ENCODE peak calls at places on chromosomes 16 and 17, in four cellular contexts. One of them, this sample, is unnamed.

GRCh38 chr16:76226481-76226880 is 50.7 kb upstream of the CNTNAP4 start:
- DNase-seq in GM12878: no peak
- DNase-seq in HepG2: no peak
- DNase-seq in H1: no peak
- DNase-seq in this sample: no peak

GRCh38 chr16:87602005-87602790 is at the start of gene JPH3:
- DNase-seq in GM12878: no peak
- DNase-seq in H1: peak
- DNase-seq in HepG2: no peak
- DNase-seq in this sample: peak

GRCh38 chr17:81400154-81400938 is 5.1 kb downstream of the BAHCC1 start:
- DNase-seq in GM12878: no peak
- DNase-seq in H1: peak
- DNase-seq in HepG2: no peak
- DNase-seq in this sample: peak

GRCh38 chr16:56193951-56194726 is 2.9 kb downstream of the GNAO1 start:
- DNase-seq in GM12878: no peak
- DNase-seq in H1: peak
- DNase-seq in HepG2: peak
- DNase-seq in this sample: peak

GRCh38 chr17:49521521-49522185 is 26.6 kb downstream of the NGFR start:
- DNase-seq in H1: peak
- DNase-seq in HepG2: no peak
- DNase-seq in GM12878: no peak
- DNase-seq in this sample: no peak

GRCh38 chr17:50556803-50557202 is 3.7 kb upstream of the CACNA1G start:
- DNase-seq in GM12878: no peak
- DNase-seq in HepG2: no peak
- DNase-seq in H1: no peak
- DNase-seq in this sample: no peak

GRCh38 chr16:13519871-13520270 is 400.1 kb upstream of the ERCC4 start:
- DNase-seq in GM12878: no peak
- DNase-seq in H1: no peak
- DNase-seq in HepG2: no peak
- DNase-seq in this sample: no peak

GRCh38 chr17:15247891-15248529 is 17.1 kb downstream of the PMP22 start:
- DNase-seq in GM12878: no peak
- DNase-seq in HepG2: no peak
- DNase-seq in H1: no peak
- DNase-seq in this sample: no peak

GRCh38 chr16:22073350-22073749 is 19.0 kb upstream of the VWA3A start:
- DNase-seq in GM12878: no peak
- DNase-seq in H1: no peak
- DNase-seq in HepG2: no peak
- DNase-seq in this sample: no peak

GRCh38 chr17:31582151-31582907 is 190.9 kb downstream of the RAB11FIP4 start:
- DNase-seq in H1: no peak
- DNase-seq in HepG2: no peak
- DNase-seq in GM12878: peak
- DNase-seq in this sample: no peak

GRCh38 chr16:24734382-24734781 is 4.9 kb downstream of the TNRC6A start:
- DNase-seq in GM12878: no peak
- DNase-seq in HepG2: no peak
- DNase-seq in H1: no peak
- DNase-seq in this sample: no peak

GRCh38 chr17:65312718-65313382 is 175.7 kb downstream of the RGS9 start:
- DNase-seq in HepG2: no peak
- DNase-seq in GM12878: no peak
- DNase-seq in H1: no peak
- DNase-seq in this sample: no peak

GRCh38 chr17:17849863-17850373 is 13.1 kb upstream of the SREBF1 start:
- DNase-seq in HepG2: peak
- DNase-seq in GM12878: peak
- DNase-seq in H1: no peak
- DNase-seq in this sample: peak

GRCh38 chr16:88713054-88713453 is 6.8 kb downstream of the CTU2 start:
- DNase-seq in GM12878: no peak
- DNase-seq in H1: no peak
- DNase-seq in HepG2: no peak
- DNase-seq in this sample: no peak
- TF ChIP-seq CBX5 in GM12878: no peak
- TF ChIP-seq CBX5 in H1: no peak
- TF ChIP-seq CBX5 in HepG2: no peak
- TF ChIP-seq CBX5 in this sample: no peak

GRCh38 chr16:70433456-70434103 is 5.3 kb downstream of the ST3GAL2 start:
- DNase-seq in HepG2: no peak
- DNase-seq in GM12878: no peak
- DNase-seq in H1: no peak
- DNase-seq in this sample: peak
- TF ChIP-seq CBX5 in HepG2: no peak
- TF ChIP-seq CBX5 in GM12878: no peak
- TF ChIP-seq CBX5 in H1: no peak
- TF ChIP-seq CBX5 in this sample: no peak

GRCh38 chr17:2751482-2751881 is 2.0 kb upstream of the CCDC92B start:
- DNase-seq in GM12878: no peak
- DNase-seq in HepG2: no peak
- DNase-seq in H1: no peak
- DNase-seq in this sample: no peak

GRCh38 chr17:2750721-2751120 is 1.3 kb upstream of the CCDC92B start:
- DNase-seq in H1: no peak
- DNase-seq in HepG2: no peak
- DNase-seq in GM12878: no peak
- DNase-seq in this sample: no peak

GRCh38 chr17:2745317-2746037 is 4.0 kb downstream of the CCDC92B start:
- DNase-seq in HepG2: no peak
- DNase-seq in GM12878: no peak
- DNase-seq in H1: no peak
- DNase-seq in this sample: no peak

GRCh38 chr17:2749784-2750181 is 331 bp upstream of the CCDC92B start:
- DNase-seq in GM12878: peak
- DNase-seq in H1: peak
- DNase-seq in HepG2: peak
- DNase-seq in this sample: peak

DNA sequence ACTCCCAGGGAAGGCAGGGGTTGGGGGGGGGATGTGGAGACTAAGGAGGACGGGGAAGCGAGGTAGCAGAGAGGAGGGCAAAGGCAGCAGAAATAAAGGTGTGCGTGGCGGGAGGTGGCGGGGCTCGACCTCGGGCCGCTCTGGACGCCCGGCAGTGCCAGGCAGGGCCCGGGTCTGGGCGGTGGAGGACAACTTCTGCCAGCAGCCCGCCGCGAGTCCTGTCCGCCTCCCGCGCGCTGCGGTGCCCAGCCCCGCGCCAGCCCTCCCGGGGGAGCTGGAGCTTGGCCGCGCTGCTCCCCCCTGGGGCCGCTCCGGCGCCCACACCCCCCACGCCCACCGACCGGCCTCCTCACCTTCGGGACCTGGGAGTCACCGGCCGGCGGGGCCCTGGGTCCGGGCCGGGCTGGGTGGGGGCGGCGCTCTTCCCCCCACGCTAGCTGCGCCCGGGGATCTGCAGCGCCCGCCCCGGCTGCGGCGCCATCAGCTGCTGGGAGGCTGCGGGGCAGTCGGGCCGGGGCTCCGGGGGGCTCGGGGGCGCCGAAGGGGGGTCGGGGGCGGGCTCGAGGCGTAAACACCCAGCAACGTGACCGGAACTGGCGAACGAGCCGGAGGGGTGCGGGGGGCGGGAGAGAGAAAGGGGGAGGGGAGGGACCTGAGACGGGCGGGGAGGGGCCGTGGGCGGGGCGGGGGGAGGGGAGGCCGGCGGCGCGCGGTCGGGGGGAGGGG is at the start of gene CCDC92B:
- DNase-seq in GM12878: no peak
- DNase-seq in H1: peak
- DNase-seq in HepG2: no peak
- DNase-seq in this sample: no peak
- TF ChIP-seq CBX5 in GM12878: no peak
- TF ChIP-seq CBX5 in H1: no peak
- TF ChIP-seq CBX5 in HepG2: no peak
- TF ChIP-seq CBX5 in this sample: no peak

GRCh38 chr16:684067-684794 is at the start of gene JMJD8:
- DNase-seq in GM12878: no peak
- DNase-seq in H1: peak
- DNase-seq in HepG2: no peak
- DNase-seq in this sample: peak

GRCh38 chr16:683396-684066 is 603 bp downstream of the JMJD8 start:
- DNase-seq in GM12878: no peak
- DNase-seq in HepG2: no peak
- DNase-seq in H1: peak
- DNase-seq in this sample: peak

GRCh38 chr16:686459-687260 is 2.5 kb upstream of the JMJD8 start:
- DNase-seq in H1: no peak
- DNase-seq in HepG2: no peak
- DNase-seq in GM12878: no peak
- DNase-seq in this sample: no peak

GRCh38 chr16:685967-686366 is 1.8 kb upstream of the JMJD8 start:
- DNase-seq in H1: peak
- DNase-seq in HepG2: peak
- DNase-seq in GM12878: no peak
- DNase-seq in this sample: no peak

GRCh38 chr16:684961-685696 is 995 bp upstream of the JMJD8 start:
- DNase-seq in H1: no peak
- DNase-seq in GM12878: no peak
- DNase-seq in HepG2: no peak
- DNase-seq in this sample: no peak
- TF ChIP-seq CBX5 in H1: no peak
- TF ChIP-seq CBX5 in GM12878: no peak
- TF ChIP-seq CBX5 in HepG2: no peak
- TF ChIP-seq CBX5 in this sample: no peak

GRCh38 chr16:69761983-69762842 is at the start of gene WWP2:
- DNase-seq in GM12878: peak
- DNase-seq in H1: peak
- DNase-seq in HepG2: peak
- DNase-seq in this sample: peak

GRCh38 chr16:69767459-69768229 is 5.5 kb downstream of the WWP2 start:
- DNase-seq in GM12878: no peak
- DNase-seq in HepG2: no peak
- DNase-seq in H1: no peak
- DNase-seq in this sample: no peak

GRCh38 chr16:69762843-69763556 is 868 bp downstream of the WWP2 start:
- DNase-seq in H1: no peak
- DNase-seq in GM12878: no peak
- DNase-seq in HepG2: peak
- DNase-seq in this sample: peak

GRCh38 chr16:69769404-69769803 is 7.3 kb downstream of the WWP2 start:
- DNase-seq in H1: no peak
- DNase-seq in GM12878: no peak
- DNase-seq in HepG2: no peak
- DNase-seq in this sample: no peak

DNA sequence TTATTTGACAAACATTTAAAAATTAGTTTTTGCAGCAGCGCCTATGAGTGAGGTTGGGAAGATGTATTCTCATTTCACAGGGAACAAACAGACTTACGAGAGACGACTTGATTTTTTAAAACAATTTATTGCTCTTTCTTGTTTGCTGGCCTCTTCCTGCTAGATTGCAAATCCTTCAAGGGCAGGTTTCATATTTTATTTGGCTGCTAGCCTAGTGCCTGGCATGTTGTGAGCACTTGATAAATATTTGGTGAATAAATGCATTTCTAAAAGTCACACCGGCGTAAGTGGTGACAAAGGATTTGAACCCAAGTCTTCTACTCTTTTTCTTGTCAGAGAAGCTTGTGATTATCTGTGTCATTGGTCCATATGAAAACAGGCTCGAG is 1.4 kb downstream of the WWP2 start:
- DNase-seq in GM12878: no peak
- DNase-seq in H1: no peak
- DNase-seq in HepG2: no peak
- DNase-seq in this sample: no peak
- TF ChIP-seq CBX5 in GM12878: no peak
- TF ChIP-seq CBX5 in H1: no peak
- TF ChIP-seq CBX5 in HepG2: no peak
- TF ChIP-seq CBX5 in this sample: no peak

GRCh38 chr16:16797239-16797638 is 418.3 kb downstream of the NPIPA7 start:
- DNase-seq in H1: no peak
- DNase-seq in HepG2: no peak
- DNase-seq in GM12878: no peak
- DNase-seq in this sample: no peak
- TF ChIP-seq CBX5 in H1: no peak
- TF ChIP-seq CBX5 in HepG2: no peak
- TF ChIP-seq CBX5 in GM12878: no peak
- TF ChIP-seq CBX5 in this sample: no peak

GRCh38 chr16:57531253-57531575 is 5.2 kb downstream of the CCDC102A start:
- DNase-seq in GM12878: no peak
- DNase-seq in HepG2: no peak
- DNase-seq in H1: no peak
- DNase-seq in this sample: peak
- TF ChIP-seq CBX5 in GM12878: no peak
- TF ChIP-seq CBX5 in HepG2: no peak
- TF ChIP-seq CBX5 in H1: no peak
- TF ChIP-seq CBX5 in this sample: no peak

This sample was measured in K562.